ENCODE peak calls at places on chromosomes 5 and 9, in ten cellular contexts. D is astrocyte; U is PC-9; N is heart right ventricle; R is IMR-90; S is tibial nerve; V is CD8-positive, alpha-beta T cell; M is OCI-LY7; F is uterus; Z is heart left ventricle. J is an unnamed sample.

GRCh38 chr5:80184235-80185023 is 71.4 kb downstream of the SERINC5 start:
- DNase-seq in N (no peak), F (no peak), U (peak; percentile 83), Z (no peak), R (no peak), V (no peak), S (no peak), D (no peak), M (peak; percentile 45), J (no peak)

GRCh38 chr9:30597609-30598008 is 1786.8 kb upstream of the ACO1 start:
- DNase-seq in U (no peak), S (no peak), F (no peak), M (no peak), D (no peak), Z (no peak), N (no peak), V (no peak), R (no peak), J (no peak)

GRCh38 chr9:70352356-70352755 is 62.1 kb downstream of the KLF9 start:
- DNase-seq in S (no peak), R (peak; percentile 81), D (peak; percentile 60), Z (no peak), N (no peak), V (no peak), F (no peak), U (no peak), M (no peak), J (no peak)

GRCh38 chr5:74200560-74200959 is 440.0 kb downstream of the ENC1 start:
- DNase-seq in R (no peak), N (no peak), S (no peak), V (no peak), F (no peak), Z (no peak), D (no peak), M (no peak), U (peak; percentile 65), J (no peak)

GRCh38 chr5:175321927-175322532 is 122.0 kb downstream of the DRD1 start:
- DNase-seq in U (peak; percentile 37), D (peak; percentile 26), S (no peak), F (no peak), N (no peak), M (peak; percentile 58), V (no peak), Z (no peak), R (peak; percentile 45), J (peak; percentile 42)

GRCh38 chr5:28896949-28897348 is 1858.6 kb upstream of the CDH9 start:
- DNase-seq in D (no peak), F (no peak), M (no peak), V (no peak), Z (no peak), U (no peak), N (no peak), S (no peak), R (no peak), J (no peak)

GRCh38 chr5:155087036-155087435 is 73.5 kb downstream of the KIF4B start:
- DNase-seq in Z (no peak), N (no peak), D (no peak), R (peak; percentile 42), V (no peak), M (no peak), F (no peak), S (no peak), U (no peak), J (peak; percentile 85)

GRCh38 chr9:125633116-125633743 is 73.8 kb downstream of the MAPKAP1 start:
- DNase-seq in F (no peak), U (peak; percentile 62), N (no peak), R (no peak), M (no peak), D (no peak), S (no peak), Z (no peak), V (no peak), J (peak; percentile 42)

GRCh38 chr9:89505795-89506385 is 8.0 kb upstream of the SEMA4D start:
- DNase-seq in R (no peak), N (no peak), U (no peak), M (no peak), V (no peak), F (no peak), S (no peak), D (peak; percentile 3), Z (no peak), J (no peak)

GRCh38 chr5:17186271-17186670 is 31.2 kb upstream of the BASP1 start:
- DNase-seq in F (no peak), N (no peak), U (no peak), Z (no peak), R (peak; percentile 37), D (no peak), S (no peak), M (no peak), V (no peak), J (no peak)

GRCh38 chr9:93030642-93031628 is 27.6 kb upstream of the SUSD3 start:
- DNase-seq in U (no peak), M (no peak), R (no peak), N (no peak), V (no peak), Z (no peak), D (no peak), S (no peak), F (no peak), J (no peak)

GRCh38 chr9:93026640-93027039 is 31.9 kb upstream of the SUSD3 start:
- DNase-seq in R (no peak), F (no peak), D (no peak), V (no peak), Z (no peak), S (no peak), N (no peak), M (no peak), U (no peak), J (no peak)

GRCh38 chr9:93027750-93028149 is 30.8 kb upstream of the SUSD3 start:
- DNase-seq in S (no peak), N (no peak), Z (no peak), D (no peak), M (no peak), F (no peak), V (no peak), R (no peak), U (no peak), J (no peak)

GRCh38 chr9:93025736-93026135 is 32.8 kb upstream of the SUSD3 start:
- DNase-seq in D (no peak), N (no peak), R (no peak), S (no peak), V (no peak), Z (no peak), F (no peak), M (no peak), U (no peak), J (no peak)

GRCh38 chr9:93028448-93029006 is 30.0 kb upstream of the SUSD3 start:
- DNase-seq in R (no peak), D (no peak), Z (no peak), U (no peak), M (peak; percentile 90), N (no peak), V (peak; percentile 56), F (no peak), S (no peak), J (no peak)
- H3K4me1 ChIP-seq in R (no peaks in the 10 kb centered on the region), D (no peaks in the 10 kb centered on the region), Z (no peaks in the 10 kb centered on the region), U (no peaks in the 10 kb centered on the region), M (peaks cover 26% of the 10 kb centered on the region), N (no peaks in the 10 kb centered on the region), V (peaks cover 91% of the 10 kb centered on the region), F (no peaks in the 10 kb centered on the region), S (peaks cover 6% of the 10 kb centered on the region), J (no peaks in the 10 kb centered on the region)

DNA sequence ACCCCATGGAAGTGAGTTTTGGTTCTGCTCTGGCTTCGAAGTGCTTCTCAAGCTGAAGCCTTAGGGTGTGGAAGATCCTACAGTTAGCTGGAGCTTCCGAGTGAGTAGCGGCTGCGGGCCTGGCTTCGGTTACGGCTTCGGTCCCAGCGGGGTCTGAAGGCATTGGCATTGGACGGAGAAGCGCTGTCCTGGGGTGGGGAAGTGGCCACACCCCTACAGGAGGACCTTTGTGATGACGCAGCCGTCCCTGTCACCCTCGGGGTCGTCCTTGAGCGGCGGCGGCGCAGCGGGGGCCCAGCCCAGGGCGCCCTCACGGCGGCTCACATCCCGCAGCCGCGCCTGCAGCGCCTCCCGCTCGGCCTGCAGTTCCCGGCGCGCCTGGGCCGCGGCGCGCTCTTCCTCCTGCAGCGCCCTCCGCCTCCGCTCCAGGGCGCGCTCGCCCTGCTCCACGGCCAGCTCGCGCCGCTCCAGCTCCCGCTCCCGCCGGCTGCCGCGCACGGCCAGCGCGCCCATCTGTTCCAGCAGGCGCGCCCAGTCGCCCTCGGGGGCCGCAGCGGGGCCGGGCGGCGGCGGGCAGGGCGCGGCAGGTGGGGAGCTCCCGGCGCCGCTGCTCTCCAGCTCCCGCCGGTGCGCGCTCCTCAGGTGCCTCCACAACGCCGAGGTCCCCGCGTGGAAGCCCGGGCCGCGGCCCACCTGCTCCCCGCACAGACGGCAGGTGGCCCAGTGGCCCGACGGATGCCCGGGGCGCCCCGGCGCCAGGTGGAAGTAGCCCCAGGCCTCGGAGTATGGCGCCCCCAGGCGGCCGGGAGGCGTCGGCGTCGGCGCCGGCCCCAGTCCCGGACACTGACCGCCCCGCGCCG is 9.9 kb downstream of the ZBED3 start:
- DNase-seq in S (peak; percentile 57), V (peak; percentile 29), F (peak; percentile 52), Z (peak; percentile 88), R (peak; percentile 58), U (no peak), N (peak; percentile 80), M (peak; percentile 40), D (peak; percentile 49), J (no peak)
- TF ChIP-seq CTCF in S (peak; percentile 94), V (peak; percentile 70), F (peak; percentile 58), Z (peak; percentile 67), R (peak; percentile 53), U (no peak), N (peak; percentile 48), M (peak; percentile 67), D (peak; percentile 24), J (peak; percentile 66)

GRCh38 chr5:1504244-1504595 is 19.5 kb downstream of the LPCAT1 start:
- DNase-seq in S (no peak), N (no peak), U (no peak), D (no peak), M (no peak), R (no peak), F (no peak), Z (no peak), V (no peak), J (no peak)
- H3K4me1 ChIP-seq in S (peaks cover 23% of the 10 kb centered on the region), N (peaks cover 16% of the 10 kb centered on the region), U (no peaks in the 10 kb centered on the region), D (no peaks in the 10 kb centered on the region), M (peaks cover 52% of the 10 kb centered on the region), R (peaks cover 2% of the 10 kb centered on the region), F (no peaks in the 10 kb centered on the region), Z (peaks cover 11% of the 10 kb centered on the region), V (peaks cover 23% of the 10 kb centered on the region), J (no peaks in the 10 kb centered on the region)

DNA sequence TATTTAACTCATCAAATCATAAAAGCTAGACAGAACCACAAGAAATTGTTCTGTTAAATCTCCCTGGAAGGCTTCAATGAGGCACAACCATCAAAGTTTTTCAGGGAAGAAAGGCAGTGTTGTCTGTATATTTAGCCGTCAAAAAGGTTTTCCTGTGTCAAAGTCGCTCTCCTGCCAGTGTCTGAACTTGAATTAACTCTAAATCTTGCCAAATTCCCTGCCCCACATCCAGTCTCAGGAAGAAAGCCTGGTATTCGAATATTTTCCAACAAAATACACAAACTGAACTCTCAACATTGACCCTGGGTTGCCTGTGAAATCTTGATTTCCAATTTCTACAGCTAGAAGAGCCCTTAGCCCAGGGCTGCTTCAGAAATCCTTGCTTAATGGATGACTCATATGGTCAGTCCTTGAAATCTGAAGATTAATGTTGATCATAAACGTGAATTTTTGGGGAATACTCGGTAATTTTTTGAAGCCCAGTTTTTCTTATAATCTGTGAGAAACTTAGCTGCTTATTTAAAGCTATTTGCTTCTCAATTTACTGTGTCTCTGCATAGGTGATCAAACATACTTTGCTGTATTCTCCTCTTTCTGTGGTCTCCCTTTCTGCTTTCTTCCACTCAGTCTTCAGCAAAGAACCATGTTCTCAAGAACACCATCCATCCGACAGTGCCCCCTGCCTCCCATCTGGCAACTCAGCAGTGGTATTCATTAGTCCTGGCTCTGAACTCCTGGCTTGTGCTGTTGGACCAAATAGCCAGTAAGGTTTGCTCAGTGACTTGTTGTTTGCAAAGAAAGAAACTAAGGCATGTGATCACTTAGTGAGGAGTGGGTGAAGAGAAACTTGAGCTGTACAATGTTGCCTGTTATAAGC is 58.9 kb downstream of the NREP start:
- DNase-seq in M (peak; percentile 26), V (no peak), S (no peak), D (peak; percentile 43), U (no peak), N (no peak), Z (no peak), F (no peak), R (peak; percentile 42), J (peak; percentile 30)
- TF ChIP-seq CTCF in M (peak; percentile 60), V (no peak), S (no peak), D (no peak), U (no peak), N (no peak), Z (no peak), F (no peak), R (peak; percentile 39), J (peak; percentile 40)

J was measured in foreskin keratinocyte.